ENCODE peak calls at places on chromosomes 6 and 20, in six cellular contexts. C is uterus, O is colonic mucosa, S is tibial nerve, D is upper lobe of right lung, J is H1. P is an unnamed sample. For H3K36me3, the result is how much of the 10 kb centered on the place peaks cover.

GRCh38 chr6:63805808-63806572 is 170.4 kb downstream of the PHF3 start:
- DNase-seq in C (no peak), O (no peak), J (no peak), S (peak), D (no peak), P (peak)

GRCh38 chr6:106069478-106069877 is 16.7 kb upstream of the PRDM1 start:
- DNase-seq in J (no peak), C (no peak), S (peak), O (peak), D (no peak), P (no peak)

GRCh38 chr6:100134297-100134696 is 140.3 kb upstream of the MCHR2 start:
- DNase-seq in C (no peak), S (no peak), O (no peak), D (no peak), J (no peak), P (no peak)

GRCh38 chr20:10641893-10642292 is 31.9 kb downstream of the JAG1 start:
- DNase-seq in D (no peak), J (no peak), C (no peak), S (no peak), O (no peak), P (no peak)

GRCh38 chr6:127520061-127520460 is 926 bp upstream of the MTCL3 start:
- DNase-seq in J (no peak), D (no peak), O (no peak), S (no peak), C (no peak), P (peak)

GRCh38 chr20:25216199-25216945 is 20.9 kb downstream of the ENTPD6 start:
- DNase-seq in D (no peak), S (no peak), J (no peak), C (peak), O (no peak), P (no peak)

GRCh38 chr6:145271601-145272000 is 463.7 kb downstream of the EPM2A start:
- DNase-seq in J (no peak), O (no peak), D (no peak), C (no peak), S (no peak), P (no peak)

GRCh38 chr20:11895832-11896484 is 21.7 kb upstream of the BTBD3 start:
- DNase-seq in J (no peak), C (no peak), S (no peak), D (no peak), O (no peak), P (no peak)

GRCh38 chr6:132244744-132245143 is 156.5 kb downstream of the MOXD1 start:
- DNase-seq in D (no peak), O (no peak), J (no peak), C (no peak), S (no peak), P (no peak)

GRCh38 chr6:145118224-145118623 is 617.1 kb downstream of the EPM2A start:
- DNase-seq in D (no peak), C (no peak), O (no peak), J (no peak), S (no peak), P (no peak)

GRCh38 chr6:108780784-108781183 is 67.4 kb upstream of the ARMC2 start:
- DNase-seq in J (no peak), C (no peak), D (no peak), S (no peak), O (no peak), P (no peak)

DNA sequence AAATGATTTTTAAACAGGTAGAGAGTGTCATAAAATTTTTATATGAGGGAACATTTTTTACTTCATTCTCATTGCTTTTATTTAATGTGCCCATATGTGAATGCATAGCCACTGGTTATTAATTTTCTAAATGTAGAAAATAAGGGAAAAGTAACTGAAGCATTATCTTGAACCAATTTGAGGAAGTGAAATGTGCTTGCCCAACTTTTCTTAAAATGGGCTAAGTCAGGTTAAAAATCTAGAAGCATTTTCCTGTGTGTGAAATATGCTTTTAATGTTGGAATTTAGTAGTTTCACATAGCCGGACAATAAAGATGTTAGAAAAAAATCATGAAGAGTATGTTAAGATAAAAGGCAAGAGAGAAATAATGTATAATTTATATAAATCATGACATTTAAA is 3.8 kb downstream of the SEC23B start:
- DNase-seq in S (no peak), J (no peak), D (no peak), C (no peak), O (no peak), P (no peak)
- H3K36me3 ChIP-seq in S (under half), J (under half), D (half or more), C (under half), O (under half), P (under half)

GRCh38 chr6:8195040-8195713 is 92.8 kb upstream of the EEF1E1 start:
- DNase-seq in O (no peak), S (no peak), C (no peak), D (no peak), J (no peak), P (peak)
- TF ChIP-seq CTCF in O (no peak), S (no peak), C (no peak), D (no peak), J (peak), P (peak)

DNA sequence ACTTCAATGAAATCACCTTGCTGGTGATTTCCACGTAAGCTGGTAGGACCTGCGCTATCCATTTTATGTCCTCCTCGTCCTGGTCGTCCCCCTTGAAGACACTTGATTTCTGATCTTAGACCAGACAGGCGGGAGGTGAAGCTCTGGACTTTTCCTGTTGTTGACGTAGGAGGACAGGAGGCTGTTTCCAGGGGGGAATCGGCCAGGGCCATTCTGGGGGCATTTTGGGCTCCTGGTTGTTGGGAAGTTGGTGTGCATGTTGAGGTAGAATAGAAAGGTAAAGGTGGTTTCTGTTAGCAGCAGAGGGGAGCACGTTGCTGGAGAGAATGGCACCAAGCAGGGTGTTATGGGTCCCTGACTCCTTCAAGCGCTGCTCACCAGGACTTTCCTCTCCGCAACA is 56.0 kb downstream of the GMPR start:
- DNase-seq in C (no peak), J (no peak), S (no peak), O (no peak), D (no peak), P (no peak)
- H3K36me3 ChIP-seq in C (under half), J (under half), S (under half), O (under half), D (under half), P (under half)

GRCh38 chr6:56079761-56080540 is 167.4 kb downstream of the COL21A1 start:
- DNase-seq in J (no peak), S (no peak), C (no peak), D (no peak), O (no peak), P (no peak)
- TF ChIP-seq CTCF in J (no peak), S (no peak), C (no peak), D (no peak), O (no peak), P (no peak)

GRCh38 chr6:111377558-111378120 is 105.4 kb downstream of the REV3L start:
- DNase-seq in S (no peak), O (no peak), D (no peak), J (no peak), C (no peak), P (no peak)
- H3K36me3 ChIP-seq in S (under half), O (under half), D (half or more), J (under half), C (under half), P (under half)

DNA sequence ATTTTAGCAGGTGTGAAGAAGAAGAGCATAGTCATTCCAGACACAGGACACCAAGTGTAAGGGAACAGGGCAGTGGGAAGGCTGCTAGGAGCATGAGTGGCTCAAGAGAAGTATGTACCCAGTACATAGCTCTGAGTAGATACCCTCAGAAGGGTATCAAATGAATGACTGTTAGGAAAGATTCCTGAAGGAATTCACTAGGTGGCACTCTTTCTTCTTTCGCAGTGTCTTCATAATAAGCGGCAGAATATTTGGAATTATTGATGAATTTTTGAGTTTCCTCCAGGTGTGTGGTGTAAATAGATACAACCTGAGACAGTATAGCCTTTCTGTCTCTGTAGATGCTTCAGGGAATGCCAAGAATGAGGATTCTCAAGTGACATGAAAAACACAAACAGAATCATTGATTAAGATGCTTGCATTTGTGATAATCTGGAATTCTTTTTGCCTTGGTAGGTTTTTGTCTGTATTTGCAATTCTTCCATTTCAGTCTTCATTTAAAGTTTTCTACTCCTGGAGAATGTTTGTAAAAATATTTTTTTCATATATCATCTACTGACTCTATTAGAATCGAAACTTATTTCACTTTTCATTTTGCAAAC is 264.3 kb upstream of the RIMS1 start:
- DNase-seq in O (no peak), S (no peak), J (no peak), C (no peak), D (no peak), P (peak)
- TF ChIP-seq CTCF in O (no peak), S (no peak), J (peak), C (no peak), D (peak), P (peak)

P was measured in neural progenitor cell.